ENCODE peak calls at places on chromosomes 3 and 15, in six cellular contexts. S is mesothelial cell of epicardium, Z is amniotic stem cell, F is NCI-H2171, W is MV-4-11, P is foreskin fibroblast. O is an unnamed sample.
A peak's percentile ranks its signal among the peaks of the same experiment; 100 is the strongest.

GRCh38 chr3:194300392-194300758 is 50.8 kb downstream of the CPN2 start:
- DNase-seq in W (no peak), Z (no peak), S (peak; percentile 31), P (peak; percentile 33), F (no peak), O (no peak)

GRCh38 chr3:52310861-52311566 is 5.1 kb upstream of the DNAH1 start:
- DNase-seq in F (no peak), S (no peak), Z (no peak), W (no peak), P (peak; percentile 49), O (no peak)

GRCh38 chr15:74378853-74379252 is 11.4 kb upstream of the CYP11A1 start:
- DNase-seq in S (no peak), W (no peak), Z (no peak), F (no peak), P (no peak), O (no peak)

GRCh38 chr3:69392850-69393249 is 7.0 kb upstream of the FRMD4B start:
- DNase-seq in P (no peak), W (no peak), Z (no peak), S (no peak), F (no peak), O (no peak)

GRCh38 chr3:161355508-161355907 is 15.8 kb downstream of the SPTSSB start:
- DNase-seq in S (no peak), F (no peak), Z (no peak), P (no peak), W (no peak), O (no peak)

GRCh38 chr15:24858737-24859601 is 95.8 kb upstream of the SNRPN start:
- DNase-seq in F (no peak), S (no peak), Z (no peak), W (no peak), P (no peak), O (no peak)

GRCh38 chr3:169911272-169911671 is at the start of gene SAMD7:
- DNase-seq in S (no peak), W (no peak), P (no peak), Z (no peak), F (no peak), O (no peak)

GRCh38 chr3:123258811-123259420 is 57.2 kb downstream of the SEC22A start:
- DNase-seq in F (peak; percentile 56), S (no peak), P (peak; percentile 72), W (peak; percentile 36), Z (no peak), O (peak; percentile 7)

GRCh38 chr15:31214864-31215489 is 111.7 kb upstream of the KLF13 start:
- DNase-seq in W (peak; percentile 47), P (peak; percentile 86), Z (no peak), F (no peak), S (no peak), O (no peak)

GRCh38 chr3:194129581-194130133 is 6.3 kb upstream of the HES1 start:
- DNase-seq in S (no peak), W (no peak), F (no peak), Z (no peak), P (no peak), O (no peak)

GRCh38 chr3:12622335-12622734 is 41.6 kb downstream of the RAF1 start:
- DNase-seq in W (peak; percentile 38), P (no peak), Z (no peak), S (no peak), F (no peak), O (no peak)

GRCh38 chr3:58093573-58094195 is 85.5 kb downstream of the FLNB start:
- DNase-seq in Z (no peak), W (peak; percentile 18), P (peak; percentile 35), S (no peak), F (no peak), O (no peak)

GRCh38 chr3:184305577-184305976 is 6.5 kb downstream of the PSMD2 start:
- DNase-seq in P (peak; percentile 24), F (no peak), Z (no peak), S (no peak), W (no peak), O (no peak)

GRCh38 chr3:107913671-107914070 is 177.2 kb downstream of the CD47 start:
- DNase-seq in S (no peak), W (peak; percentile 94), P (peak; percentile 36), Z (no peak), F (no peak), O (no peak)

GRCh38 chr3:74624301-74624700 is 9.8 kb upstream of the CNTN3 start:
- DNase-seq in Z (no peak), W (no peak), F (no peak), S (no peak), P (peak; percentile 76), O (no peak)

GRCh38 chr3:160227389-160227788 is 2.2 kb downstream of the C3orf80 start:
- DNase-seq in S (no peak), P (no peak), W (no peak), Z (no peak), F (no peak), O (no peak)

GRCh38 chr3:70021267-70021666 is 21.7 kb downstream of the SAMMSON start:
- DNase-seq in W (peak; percentile 17), Z (no peak), P (no peak), S (no peak), F (no peak), O (no peak)

GRCh38 chr3:50419595-50419994 is 60.3 kb upstream of the TMEM115 start:
- DNase-seq in Z (no peak), P (no peak), W (no peak), S (no peak), F (no peak), O (no peak)

GRCh38 chr3:196339044-196339443 is 856 bp upstream of the TM4SF19 start:
- DNase-seq in F (no peak), Z (no peak), P (no peak), S (no peak), W (no peak), O (no peak)

GRCh38 chr15:34725565-34725964 is 29.2 kb downstream of the GJD2 start:
- DNase-seq in Z (no peak), F (no peak), S (no peak), P (peak; percentile 25), W (no peak), O (no peak)

GRCh38 chr3:144272715-144273114 is 301.1 kb downstream of the DIPK2A start:
- DNase-seq in F (no peak), W (no peak), Z (no peak), S (no peak), P (no peak), O (peak; percentile 88)

GRCh38 chr15:53580371-53580770 is 179.1 kb downstream of the WDR72 start:
- DNase-seq in P (no peak), F (no peak), Z (no peak), S (no peak), W (no peak), O (no peak)

GRCh38 chr3:184596233-184596632 is 34.6 kb downstream of the EPHB3 start:
- DNase-seq in W (no peak), Z (no peak), F (no peak), P (no peak), S (no peak), O (no peak)

GRCh38 chr3:46215810-46216414 is 7.8 kb upstream of the CCR1 start:
- DNase-seq in S (no peak), P (peak; percentile 44), F (no peak), W (no peak), Z (no peak), O (no peak)

GRCh38 chr3:39112113-39112512 is 4.6 kb downstream of the TTC21A start:
- DNase-seq in Z (no peak), P (no peak), S (no peak), F (no peak), W (no peak), O (no peak)

GRCh38 chr3:148962513-148962912 is 28.8 kb upstream of the GYG1 start:
- DNase-seq in Z (peak; percentile 64), S (no peak), P (peak; percentile 81), F (no peak), W (peak; percentile 76), O (no peak)

GRCh38 chr3:110810356-110810755 is 261.3 kb upstream of the NECTIN3 start:
- DNase-seq in P (peak; percentile 72), W (no peak), Z (no peak), F (no peak), S (no peak), O (no peak)

GRCh38 chr3:134034005-134034785 is 4.5 kb upstream of the SLCO2A1 start:
- DNase-seq in W (no peak), P (no peak), Z (no peak), S (no peak), F (no peak), O (no peak)

GRCh38 chr3:48738926-48739616 is 22.1 kb upstream of the IP6K2 start:
- DNase-seq in P (no peak), Z (no peak), F (no peak), W (no peak), S (no peak), O (no peak)

GRCh38 chr15:36483409-36483808 is 96.0 kb upstream of the CDIN1 start:
- DNase-seq in W (no peak), S (no peak), P (no peak), F (no peak), Z (no peak), O (no peak)

GRCh38 chr3:107315136-107315535 is 62.1 kb upstream of the CCDC54 start:
- DNase-seq in S (no peak), P (peak; percentile 16), W (no peak), Z (no peak), F (no peak), O (no peak)

GRCh38 chr3:178246004-178246403 is 290.2 kb upstream of the KCNMB2 start:
- DNase-seq in P (no peak), Z (no peak), F (no peak), W (no peak), S (no peak), O (no peak)

GRCh38 chr3:54954516-54954915 is 26.7 kb upstream of the LRTM1 start:
- DNase-seq in W (no peak), Z (no peak), P (peak; percentile 33), F (no peak), S (no peak), O (no peak)

GRCh38 chr15:65400760-65401606 is 21.8 kb downstream of the IGDCC4 start:
- DNase-seq in Z (no peak), S (peak; percentile 44), W (peak; percentile 51), P (peak; percentile 82), F (peak; percentile 85), O (peak; percentile 22)

GRCh38 chr15:22956257-22956979 is 23.8 kb downstream of the CYFIP1 start:
- DNase-seq in Z (no peak), P (no peak), S (no peak), W (no peak), F (no peak), O (no peak)

GRCh38 chr3:152159328-152159727 is 109.4 kb upstream of the MBNL1 start:
- DNase-seq in P (peak; percentile 90), Z (peak; percentile 69), W (no peak), F (no peak), S (no peak), O (no peak)

GRCh38 chr3:25648925-25649828 is 15.5 kb downstream of the TOP2B start:
- DNase-seq in W (no peak), S (no peak), Z (no peak), F (no peak), P (peak; percentile 8), O (no peak)